ENCODE peak calls at places on chromosomes 11 and 22, in nine cellular contexts. G is transverse colon; E is mammary epithelial cell; R is osteoblast; F is naive thymus-derived CD4-positive, alpha-beta T cell; L is CD8-positive, alpha-beta memory T cell; A is HepG2; T is colonic mucosa; B is lower lobe of right lung. I is an unnamed sample.

GRCh38 chr11:117059611-117060010 is 38.6 kb downstream of the SIK3 start:
- DNase-seq in B (no peak), G (no peak), L (no peak), T (no peak), F (no peak), R (no peak), A (no peak), E (no peak), I (no peak)

GRCh38 chr22:20989323-20990138 is 7.4 kb downstream of the LZTR1 start:
- DNase-seq in L (no peak), B (no peak), F (no peak), T (no peak), E (no peak), R (peak), A (no peak), G (no peak), I (no peak)

GRCh38 chr22:37166675-37167066 is 17.0 kb upstream of the IL2RB start:
- DNase-seq in R (peak), T (peak), B (peak), A (peak), F (peak), L (peak), E (peak), G (peak), I (peak)

GRCh38 chr11:6618117-6619020 is 853 bp downstream of the TPP1 start:
- DNase-seq in F (peak), E (peak), L (peak), A (peak), G (peak), T (peak), B (peak), R (peak), I (no peak)

GRCh38 chr11:126135182-126136176 is 72.8 kb upstream of the CDON start:
- DNase-seq in B (no peak), R (no peak), G (no peak), L (no peak), E (no peak), T (no peak), F (no peak), A (peak), I (peak)

GRCh38 chr11:104015649-104016415 is 20.6 kb upstream of the DDI1 start:
- DNase-seq in A (no peak), B (no peak), F (no peak), G (no peak), L (no peak), E (peak), T (no peak), R (peak), I (no peak)

GRCh38 chr11:10845589-10845988 is 12.3 kb downstream of the ZBED5 start:
- DNase-seq in B (no peak), T (no peak), G (no peak), R (no peak), L (no peak), F (no peak), A (no peak), E (no peak), I (no peak)

GRCh38 chr22:29310863-29311339 is 4.5 kb downstream of the GAS2L1 start:
- DNase-seq in L (peak), B (peak), R (peak), A (peak), T (peak), E (peak), F (no peak), G (peak), I (peak)

GRCh38 chr11:46364791-46365190 is 16.7 kb upstream of the MDK start:
- DNase-seq in L (no peak), G (no peak), T (no peak), A (no peak), E (no peak), F (no peak), R (no peak), B (peak), I (no peak)

GRCh38 chr11:109527496-109527895 is 105.5 kb downstream of the C11orf87 start:
- DNase-seq in G (no peak), L (no peak), A (no peak), B (no peak), E (no peak), R (no peak), F (no peak), T (no peak), I (no peak)

DNA sequence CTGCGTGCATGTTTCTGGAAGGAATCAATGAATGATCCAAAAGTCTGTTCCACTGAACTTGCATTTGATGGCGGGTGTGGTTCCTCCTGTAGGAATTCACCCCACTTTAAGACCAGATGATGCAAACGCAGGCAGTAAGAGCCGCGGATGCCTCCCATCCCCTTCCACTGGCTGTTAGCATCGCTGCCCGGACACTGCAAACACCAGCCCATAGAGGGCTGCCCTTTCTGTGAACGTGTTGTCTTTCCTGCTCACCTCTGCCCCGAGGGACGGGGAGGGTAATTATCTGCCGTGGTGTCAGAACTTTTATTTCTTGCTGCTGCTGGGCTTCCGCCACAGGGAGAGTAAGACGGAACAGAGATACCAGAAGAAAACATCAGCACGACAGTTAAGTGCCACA is 53.0 kb upstream of the NECTIN1 start:
- DNase-seq in G (no peak), T (no peak), B (peak), E (no peak), R (no peak), F (no peak), L (no peak), A (no peak), I (no peak)
- H3K4me3 ChIP-seq in G (no peak), T (no peak), B (no peak), E (no peak), R (no peak), F (no peak), L (no peak), A (no peak), I (no peak)

DNA sequence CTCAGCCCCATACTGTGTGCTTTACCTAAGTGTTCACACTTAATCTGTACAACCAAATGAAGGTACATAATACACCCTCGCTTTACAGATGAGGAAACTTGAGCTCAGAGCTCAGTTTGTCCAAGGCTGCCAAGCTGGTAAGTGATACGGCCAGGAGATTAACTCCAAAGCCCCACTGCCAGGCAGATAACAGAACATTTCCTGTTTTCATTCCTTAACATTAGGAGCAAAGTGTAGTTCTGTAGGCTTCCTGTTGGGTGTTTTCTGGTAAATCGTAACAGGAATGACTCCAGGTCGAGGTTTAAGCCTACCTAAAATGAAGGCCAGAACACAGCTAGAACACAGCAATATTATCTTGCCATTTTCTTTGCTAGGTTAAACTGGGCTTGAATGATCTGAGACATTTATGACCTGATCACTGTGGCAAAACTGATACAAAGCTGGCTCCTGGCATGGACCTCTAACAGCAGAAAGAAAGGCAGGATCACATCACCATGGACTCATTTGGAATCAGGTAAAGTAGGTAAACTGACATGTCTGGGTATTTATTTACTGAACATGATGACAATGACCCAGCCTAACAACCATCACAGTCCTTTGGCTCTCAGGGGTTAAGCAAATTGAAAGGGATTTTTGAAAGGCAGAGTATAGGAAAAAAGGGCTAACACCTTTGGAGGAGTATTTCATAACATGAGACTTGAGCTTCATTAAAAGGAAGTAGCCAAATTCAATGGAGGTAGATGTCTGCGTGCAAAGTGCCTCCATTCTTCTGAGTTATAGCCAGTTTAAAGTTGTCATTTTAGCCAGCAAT is 3.9 kb upstream of the NUP50 start:
- DNase-seq in A (peak), T (peak), F (no peak), L (no peak), R (no peak), E (no peak), B (no peak), G (peak), I (no peak)
- H3K27ac ChIP-seq in A (peak), T (peak), F (no peak), L (no peak), R (peak), E (peak), B (peak), G (peak), I (no peak)

GRCh38 chr11:8268530-8269461 is 5.1 kb upstream of the LMO1 start:
- DNase-seq in A (no peak), G (no peak), F (no peak), B (peak), L (no peak), E (no peak), T (no peak), R (peak), I (peak)
- H3K4me3 ChIP-seq in A (no peak), G (peak), F (no peak), B (peak), L (no peak), E (no peak), T (peak), R (peak), I (peak)

GRCh38 chr11:114310095-114310494 is 13.9 kb downstream of the NNMT start:
- DNase-seq in T (no peak), R (no peak), E (no peak), B (no peak), L (no peak), A (no peak), F (no peak), G (no peak), I (no peak)

GRCh38 chr11:114308689-114309089 is 12.5 kb downstream of the NNMT start:
- DNase-seq in E (peak), L (no peak), G (no peak), B (no peak), F (no peak), T (no peak), R (peak), A (no peak), I (no peak)

GRCh38 chr11:114304969-114305368 is 8.8 kb downstream of the NNMT start:
- DNase-seq in L (no peak), E (no peak), B (no peak), A (no peak), G (no peak), T (no peak), R (no peak), F (no peak), I (no peak)

GRCh38 chr11:114309517-114309916 is 13.3 kb downstream of the NNMT start:
- DNase-seq in T (no peak), G (no peak), B (no peak), F (no peak), E (no peak), A (no peak), L (no peak), R (no peak), I (no peak)

GRCh38 chr11:114307524-114308203 is 11.5 kb downstream of the NNMT start:
- DNase-seq in G (no peak), A (peak), E (peak), T (peak), B (peak), R (peak), L (no peak), F (no peak), I (peak)
- H3K27ac ChIP-seq in G (peak), A (no peak), E (peak), T (peak), B (peak), R (peak), L (no peak), F (no peak), I (peak)

GRCh38 chr22:19731736-19732135 is 8.4 kb downstream of the GP1BB start:
- DNase-seq in A (no peak), R (no peak), T (no peak), F (no peak), E (no peak), L (no peak), G (no peak), B (no peak), I (no peak)

GRCh38 chr22:19729507-19729906 is 6.2 kb downstream of the GP1BB start:
- DNase-seq in T (no peak), G (no peak), A (no peak), F (no peak), L (no peak), R (no peak), B (no peak), E (no peak), I (no peak)

GRCh38 chr22:19731361-19731725 is 8.0 kb downstream of the GP1BB start:
- DNase-seq in E (no peak), R (no peak), A (no peak), T (no peak), G (no peak), B (no peak), L (no peak), F (no peak), I (no peak)

GRCh38 chr22:19730141-19730661 is 6.9 kb downstream of the GP1BB start:
- DNase-seq in B (no peak), A (no peak), F (no peak), R (no peak), T (no peak), G (no peak), L (no peak), E (no peak), I (no peak)

GRCh38 chr22:19730662-19731360 is 7.5 kb downstream of the GP1BB start:
- DNase-seq in F (peak), E (peak), T (peak), L (peak), G (peak), R (peak), B (peak), A (peak), I (peak)
- H3K4me3 ChIP-seq in F (peak), E (peak), T (peak), L (peak), G (peak), R (peak), B (peak), A (peak), I (no peak)

GRCh38 chr11:62546937-62547625 is 475 bp upstream of the AHNAK start:
- DNase-seq in F (no peak), R (peak), E (peak), L (no peak), A (no peak), T (peak), B (no peak), G (peak), I (peak)
- H3K27ac ChIP-seq in F (peak), R (peak), E (peak), L (peak), A (peak), T (peak), B (peak), G (peak), I (peak)

GRCh38 chr11:128585498-128586238 is 1.7 kb downstream of the ETS1 start:
- DNase-seq in L (no peak), G (no peak), R (no peak), B (no peak), T (no peak), A (no peak), F (no peak), E (no peak), I (no peak)
- H3K4me3 ChIP-seq in L (no peak), G (no peak), R (no peak), B (peak), T (no peak), A (no peak), F (no peak), E (no peak), I (no peak)

I was measured in aorta.